ENCODE peak calls at places on chromosome 15, in ten cellular contexts. L is K562, W is sigmoid colon, A is stomach, T is GM12878, U is SK-N-SH, Q is transverse colon, C is H1, Y is suprapubic skin, X is esophagus muscularis mucosa. S is an unnamed sample.

GRCh38 chr15:45645026-45645980 is 10.5 kb downstream of the SQOR start:
- DNase-seq in L (no peak), W (no peak), A (no peak), T (no peak), U (no peak), Q (peak; percentile 59), C (no peak), Y (no peak), X (no peak), S (peak; percentile 67)

GRCh38 chr15:50816191-50816590 is 50.7 kb upstream of the SPPL2A start:
- DNase-seq in L (peak; percentile 11), W (no peak), A (peak; percentile 64), T (no peak), U (no peak), Q (peak; percentile 76), C (no peak), Y (no peak), X (no peak), S (peak; percentile 49)

GRCh38 chr15:68311859-68312557 is 34.5 kb downstream of the FEM1B start:
- DNase-seq in L (no peak), W (no peak), A (no peak), T (no peak), U (no peak), Q (no peak), C (peak; percentile 33), Y (no peak), X (no peak), S (no peak)

GRCh38 chr15:56732881-56733130 is 503 bp downstream of the ZNF280D start:
- DNase-seq in L (no peak), W (no peak), A (no peak), T (no peak), U (no peak), Q (no peak), C (no peak), Y (no peak), X (peak; percentile 95), S (no peak)

GRCh38 chr15:99702895-99703602 is 30.2 kb downstream of the LYSMD4 start:
- DNase-seq in L (no peak), W (no peak), A (no peak), T (no peak), U (no peak), Q (no peak), C (no peak), Y (no peak), X (no peak), S (no peak)

GRCh38 chr15:66224946-66225345 is 28.6 kb downstream of the MEGF11 start:
- DNase-seq in L (no peak), W (no peak), A (peak; percentile 28), T (no peak), U (no peak), Q (no peak), C (no peak), Y (no peak), X (no peak), S (no peak)

GRCh38 chr15:88258021-88258641 is 1.6 kb upstream of the NTRK3 start:
- DNase-seq in L (peak; percentile 19), W (no peak), A (no peak), T (no peak), U (peak; percentile 66), Q (no peak), C (peak; percentile 89), Y (no peak), X (no peak), S (peak; percentile 59)

GRCh38 chr15:75350601-75351331 is 3.9 kb downstream of the NEIL1 start:
- DNase-seq in L (no peak), W (no peak), A (no peak), T (no peak), U (no peak), Q (no peak), C (no peak), Y (no peak), X (no peak), S (no peak)

DNA sequence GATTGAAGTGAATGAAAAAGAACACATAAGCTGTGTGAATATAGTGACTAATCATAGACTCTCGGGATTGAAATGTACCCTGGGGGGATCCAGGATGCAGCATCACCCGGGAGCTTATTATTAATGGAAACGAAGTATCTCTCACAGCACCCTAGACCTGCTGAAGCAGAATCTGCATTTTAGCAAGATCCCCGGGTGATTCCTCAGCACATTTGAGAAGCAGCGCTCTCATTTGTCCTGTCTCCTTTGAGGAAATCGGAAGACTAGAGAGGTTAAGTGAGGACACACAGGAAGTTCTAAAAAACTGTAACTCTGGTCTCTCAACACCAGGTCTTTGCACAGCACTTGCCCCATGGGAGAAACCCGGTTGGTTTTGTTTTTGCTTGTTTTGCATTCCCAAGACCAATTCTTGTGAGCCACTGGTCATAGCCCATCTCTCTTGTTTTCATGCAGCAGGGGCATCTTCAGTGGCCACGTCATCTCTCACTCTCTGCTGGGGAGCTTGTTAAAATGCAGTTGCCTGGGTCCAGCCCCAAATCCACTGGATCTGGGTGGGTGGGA is 30.2 kb downstream of the ZNF710 start:
- DNase-seq in L (no peak), W (peak; percentile 48), A (no peak), T (peak; percentile 95), U (no peak), Q (peak; percentile 44), C (no peak), Y (no peak), X (no peak), S (peak; percentile 21)
- TF ChIP-seq EP300 in L (no peak), W (no peak), A (no peak), T (peak; percentile 60), U (no peak), Q (no peak), C (no peak), Y (no peak), X (no peak), S (no peak)

GRCh38 chr15:83012038-83012490 is 625 bp upstream of the C15orf40 start:
- DNase-seq in L (peak; percentile 62), W (no peak), A (no peak), T (no peak), U (no peak), Q (no peak), C (no peak), Y (no peak), X (no peak), S (no peak)

GRCh38 chr15:83014205-83014653 is 2.8 kb upstream of the C15orf40 start:
- DNase-seq in L (no peak), W (no peak), A (no peak), T (no peak), U (no peak), Q (no peak), C (no peak), Y (no peak), X (no peak), S (no peak)

GRCh38 chr15:83010709-83011270 is 649 bp downstream of the C15orf40 start:
- DNase-seq in L (peak; percentile 84), W (peak; percentile 80), A (peak; percentile 64), T (peak; percentile 53), U (peak; percentile 88), Q (peak; percentile 82), C (peak; percentile 78), Y (no peak), X (no peak), S (peak; percentile 77)

GRCh38 chr15:83015361-83015760 is 3.9 kb upstream of the C15orf40 start:
- DNase-seq in L (no peak), W (no peak), A (no peak), T (no peak), U (no peak), Q (no peak), C (no peak), Y (no peak), X (no peak), S (no peak)

DNA sequence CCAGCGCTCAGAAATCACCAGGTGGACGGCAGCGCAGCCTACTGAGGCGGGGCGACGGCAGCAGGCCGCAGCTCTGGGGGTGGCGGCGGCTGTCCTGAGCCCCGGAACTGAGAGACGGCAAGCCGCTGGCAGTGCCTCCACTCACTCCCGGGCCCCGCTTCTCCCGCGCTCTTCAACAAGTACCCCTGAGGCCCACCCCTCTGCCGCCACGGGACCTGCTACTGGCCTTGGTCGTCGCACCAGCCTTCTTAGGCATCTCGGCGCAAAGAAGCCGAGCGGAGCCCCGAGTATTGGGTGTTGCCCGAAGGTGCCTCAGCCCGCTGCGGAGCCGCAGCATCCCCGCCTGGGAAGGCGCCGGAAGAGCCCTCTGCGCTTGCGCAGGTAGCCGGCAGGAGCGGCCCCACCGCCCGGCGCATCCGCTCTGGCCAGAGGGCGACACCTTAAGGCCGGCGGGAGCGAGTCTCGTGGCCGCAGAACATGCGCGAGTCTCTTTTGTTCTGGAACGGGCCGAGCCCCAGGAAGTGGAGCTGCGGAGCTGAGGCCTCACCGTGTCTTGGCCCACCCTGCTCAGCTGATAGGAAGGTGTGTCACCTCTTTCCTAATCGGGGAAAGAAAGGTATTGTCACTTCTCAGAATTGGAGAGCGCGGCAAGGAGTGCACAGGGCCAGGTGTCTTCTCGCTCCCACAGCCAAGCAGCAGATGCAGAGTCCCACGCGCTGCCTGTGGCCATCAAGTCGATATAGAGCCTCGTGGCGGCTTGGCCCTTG is at the start of gene C15orf40:
- DNase-seq in L (peak; percentile 94), W (peak; percentile 95), A (peak; percentile 93), T (peak; percentile 71), U (peak; percentile 96), Q (peak; percentile 92), C (peak; percentile 85), Y (peak; percentile 94), X (peak; percentile 96), S (peak; percentile 94)
- TF ChIP-seq POLR2AphosphoS5 in L (peak; percentile 59), W (peak; percentile 92), A (peak; percentile 88), T (peak; percentile 87), U (peak; percentile 89), Q (peak; percentile 84), C (peak; percentile 74), Y (peak; percentile 37), X (peak; percentile 96), S (peak; percentile 92)

GRCh38 chr15:38647683-38648082 is 83.1 kb upstream of the RASGRP1 start:
- DNase-seq in L (no peak), W (no peak), A (no peak), T (no peak), U (no peak), Q (no peak), C (no peak), Y (no peak), X (no peak), S (no peak)

GRCh38 chr15:38638841-38639240 is 74.2 kb upstream of the RASGRP1 start:
- DNase-seq in L (no peak), W (no peak), A (no peak), T (no peak), U (no peak), Q (no peak), C (no peak), Y (no peak), X (no peak), S (no peak)

GRCh38 chr15:38646716-38647115 is 82.1 kb upstream of the RASGRP1 start:
- DNase-seq in L (no peak), W (no peak), A (no peak), T (no peak), U (no peak), Q (no peak), C (no peak), Y (no peak), X (no peak), S (no peak)

GRCh38 chr15:38648116-38648843 is 83.7 kb upstream of the RASGRP1 start:
- DNase-seq in L (no peak), W (no peak), A (no peak), T (no peak), U (no peak), Q (no peak), C (no peak), Y (no peak), X (no peak), S (no peak)

DNA sequence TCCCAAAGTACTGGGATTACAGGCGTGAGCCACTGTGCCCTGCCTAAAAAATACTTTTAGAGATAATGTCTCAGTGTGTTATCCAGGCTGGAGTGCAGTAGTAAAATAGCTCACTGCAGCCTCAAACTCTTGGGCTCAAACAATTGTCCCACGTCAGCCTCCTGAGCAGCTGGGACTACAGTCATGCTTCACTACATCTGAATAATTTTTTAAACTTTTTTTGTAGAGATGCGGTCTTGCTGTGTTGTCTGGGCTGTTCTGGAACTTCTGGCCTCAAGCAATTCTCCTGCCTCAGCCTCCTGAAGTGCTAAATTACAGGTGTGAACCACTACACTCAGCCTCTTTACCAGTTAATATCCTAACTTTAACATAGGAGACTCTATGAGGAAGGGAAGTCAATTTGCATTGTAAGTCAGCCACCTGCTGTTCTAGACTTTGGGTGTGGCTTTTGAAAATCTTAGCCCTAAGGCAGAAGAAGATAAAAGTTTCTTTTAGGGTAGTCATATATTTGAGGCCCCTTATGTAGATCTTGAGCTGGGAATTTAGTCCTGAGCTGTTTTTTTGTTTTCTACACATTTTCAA is 78.2 kb upstream of the RASGRP1 start:
- DNase-seq in L (no peak), W (no peak), A (no peak), T (no peak), U (no peak), Q (no peak), C (no peak), Y (no peak), X (no peak), S (no peak)
- TF ChIP-seq EP300 in L (no peak), W (no peak), A (no peak), T (no peak), U (no peak), Q (no peak), C (no peak), Y (no peak), X (no peak), S (no peak)

GRCh38 chr15:22979699-22980188 is 424 bp downstream of the CYFIP1 start:
- DNase-seq in L (no peak), W (peak; percentile 68), A (no peak), T (no peak), U (peak; percentile 81), Q (peak; percentile 26), C (peak; percentile 72), Y (no peak), X (no peak), S (peak; percentile 89)

GRCh38 chr15:22978691-22979068 is 1.5 kb downstream of the CYFIP1 start:
- DNase-seq in L (no peak), W (peak; percentile 55), A (no peak), T (no peak), U (peak; percentile 33), Q (no peak), C (no peak), Y (no peak), X (no peak), S (no peak)

GRCh38 chr15:22980189-22981136 is at the start of gene CYFIP1:
- DNase-seq in L (peak; percentile 85), W (peak; percentile 93), A (peak; percentile 87), T (no peak), U (peak; percentile 95), Q (peak; percentile 90), C (peak; percentile 86), Y (peak; percentile 88), X (no peak), S (peak; percentile 95)

GRCh38 chr15:22981336-22981840 is 1.2 kb upstream of the CYFIP1 start:
- DNase-seq in L (no peak), W (peak; percentile 46), A (no peak), T (no peak), U (no peak), Q (no peak), C (no peak), Y (peak; percentile 49), X (no peak), S (no peak)

DNA sequence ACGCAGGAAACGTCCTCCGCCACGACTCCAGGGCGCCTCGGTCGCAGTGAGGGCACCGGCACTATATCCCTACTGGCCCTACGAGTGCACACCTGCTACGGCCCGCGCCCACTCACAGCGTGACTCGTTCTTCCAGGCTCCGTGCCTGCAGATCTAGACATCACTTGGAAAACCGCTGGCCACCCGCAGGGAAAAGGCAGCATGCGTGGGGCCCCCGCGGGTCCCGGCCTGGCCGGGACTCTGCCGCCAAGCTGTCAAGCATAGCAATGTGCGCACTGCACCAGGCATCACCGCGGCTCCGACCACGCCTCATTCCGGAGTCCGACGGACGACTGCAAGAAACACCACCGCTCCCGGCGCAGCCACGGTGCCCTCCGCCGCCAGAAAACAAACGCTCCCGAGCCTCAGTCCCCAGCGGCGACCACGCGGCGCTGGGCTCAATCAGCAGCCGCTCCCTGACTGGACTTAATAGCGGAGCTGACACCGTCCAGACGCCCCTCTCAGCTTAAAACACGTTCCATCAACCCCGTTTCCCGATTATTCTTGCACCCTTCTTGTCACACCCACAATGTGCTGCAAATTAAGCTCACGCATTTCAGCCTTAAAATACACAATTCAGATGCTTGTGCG is 984 bp downstream of the CYFIP1 start:
- DNase-seq in L (peak; percentile 51), W (peak; percentile 72), A (peak; percentile 72), T (no peak), U (peak; percentile 67), Q (peak; percentile 80), C (peak; percentile 69), Y (peak; percentile 89), X (no peak), S (peak; percentile 67)
- TF ChIP-seq POLR2AphosphoS5 in L (no peak), W (peak; percentile 29), A (peak; percentile 20), T (no peak), U (no peak), Q (no peak), C (no peak), Y (no peak), X (no peak), S (no peak)

S was measured in upper lobe of left lung.